ENCODE peak calls at places on chromosomes 12 and 14, in seven cellular contexts. I, H, W, M, D, V and F are unnamed samples.
A peak's percentile ranks its signal among the peaks of the same experiment; 100 is the strongest.

GRCh38 chr12:153080-153746 is 60.7 kb downstream of the SLC6A12 start:
- DNase-seq in I (peak; percentile 96), H (peak; percentile 59), W (peak; percentile 78), M (peak; percentile 73), D (peak; percentile 6), V (peak; percentile 30), F (peak; percentile 88)

GRCh38 chr12:92108651-92109050 is 37.0 kb downstream of the BTG1 start:
- DNase-seq in I (no peak), H (peak; percentile 92), W (no peak), M (no peak), D (no peak), V (no peak), F (peak; percentile 72)

GRCh38 chr14:23183479-23183878 is at the start of gene SLC7A8:
- DNase-seq in I (peak; percentile 77), H (no peak), W (peak; percentile 20), M (peak; percentile 26), D (no peak), V (no peak), F (peak; percentile 50)

GRCh38 chr14:96001866-96002510 is 37.2 kb upstream of the C14orf132 start:
- DNase-seq in I (peak; percentile 34), H (no peak), W (no peak), M (no peak), D (no peak), V (no peak), F (peak; percentile 97)

GRCh38 chr14:101460521-101460920 is 100.8 kb upstream of the DIO3 start:
- DNase-seq in I (no peak), H (no peak), W (no peak), M (no peak), D (no peak), V (no peak), F (no peak)

GRCh38 chr14:99513946-99514551 is 32.8 kb downstream of the CCNK start:
- DNase-seq in I (peak; percentile 25), H (no peak), W (no peak), M (no peak), D (no peak), V (no peak), F (no peak)

GRCh38 chr14:43793579-43793978 is 713.5 kb downstream of the FSCB start:
- DNase-seq in I (no peak), H (no peak), W (no peak), M (no peak), D (no peak), V (no peak), F (no peak)

GRCh38 chr12:132838464-132839080 is 9.9 kb upstream of the GOLGA3 start:
- DNase-seq in I (no peak), H (no peak), W (no peak), M (no peak), D (no peak), V (no peak), F (no peak)

GRCh38 chr12:102010265-102010994 is 51.4 kb downstream of the WASHC3 start:
- DNase-seq in I (no peak), H (no peak), W (no peak), M (no peak), D (no peak), V (no peak), F (no peak)

GRCh38 chr12:25960926-25961325 is 2.4 kb downstream of the RASSF8 start:
- DNase-seq in I (no peak), H (no peak), W (no peak), M (no peak), D (no peak), V (no peak), F (no peak)

GRCh38 chr12:51361419-51362016 is 15.0 kb upstream of the CELA1 start:
- DNase-seq in I (no peak), H (no peak), W (no peak), M (no peak), D (no peak), V (no peak), F (no peak)

GRCh38 chr14:31137214-31137889 is 70.2 kb downstream of the HECTD1 start:
- DNase-seq in I (no peak), H (no peak), W (no peak), M (no peak), D (no peak), V (no peak), F (no peak)

GRCh38 chr12:28127455-28127854 is 62.8 kb upstream of the CCDC91 start:
- DNase-seq in I (no peak), H (no peak), W (no peak), M (no peak), D (no peak), V (no peak), F (no peak)

GRCh38 chr12:47361389-47362031 is 281.8 kb upstream of the AMIGO2 start:
- DNase-seq in I (peak; percentile 39), H (no peak), W (no peak), M (no peak), D (no peak), V (peak; percentile 16), F (peak; percentile 16)

GRCh38 chr14:36226164-36226563 is 49.6 kb upstream of the PTCSC3 start:
- DNase-seq in I (no peak), H (no peak), W (no peak), M (no peak), D (no peak), V (no peak), F (no peak)

GRCh38 chr12:65741662-65742480 is 82.4 kb upstream of the HMGA2 start:
- DNase-seq in I (peak; percentile 87), H (peak; percentile 59), W (peak; percentile 61), M (peak; percentile 62), D (no peak), V (no peak), F (peak; percentile 1)

GRCh38 chr14:28482644-28483043 is 283.9 kb upstream of the FOXG1 start:
- DNase-seq in I (no peak), H (no peak), W (no peak), M (no peak), D (no peak), V (no peak), F (no peak)

GRCh38 chr14:22630486-22630885 is 13.7 kb downstream of the OR6J1 start:
- DNase-seq in I (no peak), H (peak; percentile 94), W (no peak), M (no peak), D (no peak), V (no peak), F (no peak)

GRCh38 chr12:95168746-95169145 is 48.5 kb downstream of the FGD6 start:
- DNase-seq in I (no peak), H (peak; percentile 68), W (no peak), M (no peak), D (no peak), V (no peak), F (no peak)

GRCh38 chr12:48973531-48973930 is 2.0 kb upstream of the WNT10B start:
- DNase-seq in I (no peak), H (no peak), W (no peak), M (no peak), D (no peak), V (no peak), F (no peak)

GRCh38 chr12:109767991-109768900 is 54.6 kb downstream of the FAM222A start:
- DNase-seq in I (peak; percentile 30), H (no peak), W (no peak), M (no peak), D (no peak), V (no peak), F (no peak)

GRCh38 chr14:21866479-21866878 is 192.9 kb upstream of the OR4E1 start:
- DNase-seq in I (no peak), H (peak; percentile 19), W (no peak), M (no peak), D (no peak), V (no peak), F (no peak)